ENCODE peak calls at places on chromosomes 5 and 9, in eight cellular contexts. Y, U, O, H, Q, P, N and E are unnamed samples.

GRCh38 chr9:111474385-111474784 is 9.8 kb downstream of the ECPAS start:
- DNase-seq in Q (no peak), U (no peak), H (no peak), O (no peak), Y (no peak), P (no peak), N (no peak), E (no peak)

GRCh38 chr9:105413486-105414068 is 34.3 kb upstream of the FSD1L start:
- DNase-seq in U (no peak), N (peak), Q (no peak), O (peak), Y (peak), P (no peak), H (peak), E (no peak)

GRCh38 chr5:139272471-139273321 is 20.8 kb upstream of the MATR3 start:
- DNase-seq in Q (no peak), P (no peak), N (peak), H (peak), U (no peak), O (peak), Y (peak), E (no peak)

GRCh38 chr5:134813407-134813806 is 32.4 kb upstream of the C5orf24 start:
- DNase-seq in P (no peak), N (no peak), O (no peak), Y (no peak), U (no peak), H (no peak), Q (no peak), E (no peak)

GRCh38 chr9:112489876-112490661 is 3.4 kb downstream of the KIAA1958 start:
- DNase-seq in Y (peak), H (peak), N (peak), Q (no peak), U (no peak), O (no peak), P (no peak), E (no peak)

GRCh38 chr9:122360891-122361290 is 9.9 kb upstream of the PTGS1 start:
- DNase-seq in P (no peak), Y (peak), H (peak), N (peak), O (peak), Q (no peak), U (no peak), E (no peak)

GRCh38 chr5:11719888-11720481 is 184.3 kb downstream of the CTNND2 start:
- DNase-seq in Y (peak), P (peak), Q (no peak), H (peak), U (peak), O (no peak), N (no peak), E (peak)

GRCh38 chr9:129671519-129671918 is 6.1 kb downstream of the PRRX2 start:
- DNase-seq in U (no peak), Q (no peak), O (no peak), N (no peak), Y (no peak), P (no peak), H (no peak), E (no peak)

GRCh38 chr9:81680506-81680905 is 8.8 kb downstream of the TLE1 start:
- DNase-seq in U (no peak), P (no peak), N (no peak), H (no peak), Y (no peak), O (no peak), Q (no peak), E (no peak)

GRCh38 chr5:160272041-160272663 is 40.2 kb downstream of the CCNJL start:
- DNase-seq in N (no peak), O (no peak), U (no peak), Q (no peak), H (no peak), P (no peak), Y (no peak), E (no peak)

GRCh38 chr9:33133186-33133585 is 34.0 kb downstream of the B4GALT1 start:
- DNase-seq in H (no peak), O (no peak), Y (no peak), P (no peak), N (no peak), Q (no peak), U (no peak), E (no peak)

GRCh38 chr5:126189862-126190261 is 233.3 kb upstream of the GRAMD2B start:
- DNase-seq in Y (no peak), H (no peak), N (no peak), U (peak), Q (no peak), O (no peak), P (no peak), E (no peak)

GRCh38 chr9:98121096-98121495 is 2.1 kb upstream of the TRIM14 start:
- DNase-seq in H (no peak), Q (no peak), U (no peak), P (no peak), Y (no peak), N (peak), O (no peak), E (no peak)

GRCh38 chr9:128818839-128819715 is 777 bp downstream of the ENDOG start:
- DNase-seq in Q (peak), O (no peak), H (no peak), Y (no peak), P (peak), N (no peak), U (no peak), E (peak)

GRCh38 chr5:109656829-109657228 is 32.9 kb upstream of the MAN2A1 start:
- DNase-seq in Q (peak), O (peak), N (peak), Y (peak), U (no peak), P (peak), H (peak), E (no peak)

GRCh38 chr5:81140942-81141341 is 92.2 kb upstream of the CKMT2 start:
- DNase-seq in P (no peak), U (no peak), Y (peak), O (no peak), N (no peak), H (peak), Q (no peak), E (no peak)

GRCh38 chr9:90611568-90611967 is 31.1 kb downstream of the DIRAS2 start:
- DNase-seq in H (no peak), Q (no peak), P (no peak), N (no peak), U (no peak), O (no peak), Y (no peak), E (no peak)

GRCh38 chr9:134551657-134552348 is 89.8 kb upstream of the COL5A1 start:
- DNase-seq in P (no peak), U (no peak), N (peak), H (peak), O (peak), Q (no peak), Y (peak), E (no peak)

GRCh38 chr5:101018299-101018698 is 115.2 kb upstream of the ST8SIA4 start:
- DNase-seq in Q (no peak), N (peak), P (no peak), Y (peak), U (no peak), H (peak), O (no peak), E (no peak)

GRCh38 chr5:20536339-20536738 is 548.3 kb upstream of the CDH18 start:
- DNase-seq in Y (no peak), N (no peak), U (no peak), O (no peak), P (no peak), H (no peak), Q (no peak), E (no peak)

GRCh38 chr5:78984020-78984610 is 995 bp downstream of the ARSB start:
- DNase-seq in O (no peak), U (peak), H (peak), Y (no peak), Q (no peak), N (peak), P (no peak), E (no peak)

GRCh38 chr5:116543501-116543900 is 31.1 kb downstream of the SEMA6A start:
- DNase-seq in Q (no peak), U (no peak), N (peak), O (peak), H (peak), P (no peak), Y (peak), E (no peak)

GRCh38 chr5:10295619-10296326 is 11.9 kb downstream of the CMBL start:
- DNase-seq in P (no peak), N (peak), U (no peak), O (no peak), Q (no peak), H (no peak), Y (no peak), E (no peak)

GRCh38 chr5:168596927-168597326 is 17.8 kb upstream of the PANK3 start:
- DNase-seq in Y (no peak), H (no peak), P (no peak), Q (no peak), U (no peak), N (no peak), O (no peak), E (no peak)

GRCh38 chr5:145943674-145944121 is 7.3 kb downstream of the SH3RF2 start:
- DNase-seq in U (no peak), N (peak), Q (no peak), P (no peak), H (peak), Y (peak), O (peak), E (peak)

GRCh38 chr9:135130266-135130976 is 43.0 kb downstream of the OLFM1 start:
- DNase-seq in P (no peak), O (no peak), Y (no peak), Q (peak), H (peak), N (no peak), U (no peak), E (no peak)

GRCh38 chr5:4862500-4862899 is 277.6 kb upstream of the ADAMTS16 start:
- DNase-seq in N (peak), Q (no peak), O (peak), Y (peak), H (peak), U (peak), P (no peak), E (peak)